ENCODE peak calls at places on chromosome 1, in nine cellular contexts. One of them, this sample, is unnamed. For H3K4me1, the result is how much of the 10 kb centered on the place peaks cover.

GRCh38 chr1:162561616-162562451 is at the start of gene UAP1:
- DNase-seq in body of pancreas: peak
- DNase-seq in lower lobe of right lung: no peak
- DNase-seq in K562: no peak
- DNase-seq in colonic mucosa: peak
- DNase-seq in fibroblast of lung: no peak
- DNase-seq in lung: no peak
- DNase-seq in psoas muscle: no peak
- DNase-seq in tibial artery: no peak
- DNase-seq in this sample: no peak

GRCh38 chr1:93774707-93775106 is 93.1 kb upstream of the BCAR3 start:
- DNase-seq in lung: no peak
- DNase-seq in body of pancreas: no peak
- DNase-seq in tibial artery: no peak
- DNase-seq in lower lobe of right lung: no peak
- DNase-seq in K562: no peak
- DNase-seq in fibroblast of lung: peak
- DNase-seq in psoas muscle: no peak
- DNase-seq in colonic mucosa: no peak
- DNase-seq in this sample: no peak

GRCh38 chr1:17232759-17233661 is 15.9 kb upstream of the PADI3 start:
- DNase-seq in colonic mucosa: peak
- DNase-seq in lower lobe of right lung: no peak
- DNase-seq in lung: no peak
- DNase-seq in psoas muscle: no peak
- DNase-seq in fibroblast of lung: peak
- DNase-seq in K562: no peak
- DNase-seq in body of pancreas: peak
- DNase-seq in tibial artery: no peak
- DNase-seq in this sample: no peak

GRCh38 chr1:57549280-57549679 is 125.4 kb upstream of the DAB1 start:
- DNase-seq in colonic mucosa: no peak
- DNase-seq in lung: no peak
- DNase-seq in lower lobe of right lung: no peak
- DNase-seq in fibroblast of lung: no peak
- DNase-seq in K562: no peak
- DNase-seq in body of pancreas: no peak
- DNase-seq in tibial artery: no peak
- DNase-seq in psoas muscle: no peak
- DNase-seq in this sample: no peak

GRCh38 chr1:210098376-210098775 is 134.2 kb upstream of the SERTAD4 start:
- DNase-seq in psoas muscle: no peak
- DNase-seq in tibial artery: no peak
- DNase-seq in K562: no peak
- DNase-seq in body of pancreas: no peak
- DNase-seq in lower lobe of right lung: no peak
- DNase-seq in lung: no peak
- DNase-seq in colonic mucosa: no peak
- DNase-seq in fibroblast of lung: peak
- DNase-seq in this sample: no peak

GRCh38 chr1:17377325-17377953 is 5.4 kb downstream of the PADI6 start:
- DNase-seq in K562: no peak
- DNase-seq in psoas muscle: no peak
- DNase-seq in tibial artery: no peak
- DNase-seq in body of pancreas: no peak
- DNase-seq in colonic mucosa: no peak
- DNase-seq in fibroblast of lung: no peak
- DNase-seq in lung: no peak
- DNase-seq in lower lobe of right lung: no peak
- DNase-seq in this sample: no peak

GRCh38 chr1:212470059-212470458 is 37.3 kb downstream of the NENF start:
- DNase-seq in lung: peak
- DNase-seq in fibroblast of lung: peak
- DNase-seq in K562: no peak
- DNase-seq in tibial artery: peak
- DNase-seq in lower lobe of right lung: no peak
- DNase-seq in body of pancreas: peak
- DNase-seq in psoas muscle: peak
- DNase-seq in colonic mucosa: peak
- DNase-seq in this sample: peak

GRCh38 chr1:214281030-214281901 is at the start of gene SMYD2:
- DNase-seq in body of pancreas: peak
- DNase-seq in K562: peak
- DNase-seq in lung: peak
- DNase-seq in lower lobe of right lung: peak
- DNase-seq in psoas muscle: peak
- DNase-seq in colonic mucosa: peak
- DNase-seq in tibial artery: peak
- DNase-seq in fibroblast of lung: peak
- DNase-seq in this sample: peak

GRCh38 chr1:54803761-54804470 is 2.8 kb upstream of the TTC22 start:
- DNase-seq in fibroblast of lung: no peak
- DNase-seq in K562: no peak
- DNase-seq in colonic mucosa: peak
- DNase-seq in body of pancreas: peak
- DNase-seq in tibial artery: peak
- DNase-seq in psoas muscle: peak
- DNase-seq in lower lobe of right lung: peak
- DNase-seq in lung: no peak
- DNase-seq in this sample: peak

GRCh38 chr1:22500476-22500875 is 48.8 kb downstream of the ZBTB40 start:
- DNase-seq in K562: no peak
- DNase-seq in lung: peak
- DNase-seq in tibial artery: peak
- DNase-seq in lower lobe of right lung: peak
- DNase-seq in fibroblast of lung: peak
- DNase-seq in psoas muscle: peak
- DNase-seq in body of pancreas: peak
- DNase-seq in colonic mucosa: peak
- DNase-seq in this sample: peak

GRCh38 chr1:32427264-32427963 is 33.2 kb upstream of the BSDC1 start:
- DNase-seq in body of pancreas: no peak
- DNase-seq in psoas muscle: no peak
- DNase-seq in colonic mucosa: no peak
- DNase-seq in fibroblast of lung: no peak
- DNase-seq in tibial artery: no peak
- DNase-seq in lung: no peak
- DNase-seq in lower lobe of right lung: no peak
- DNase-seq in K562: no peak
- DNase-seq in this sample: no peak

GRCh38 chr1:33271666-33272505 is 15.6 kb downstream of the ZNF362 start:
- DNase-seq in lung: no peak
- DNase-seq in tibial artery: no peak
- DNase-seq in K562: no peak
- DNase-seq in psoas muscle: no peak
- DNase-seq in lower lobe of right lung: no peak
- DNase-seq in body of pancreas: no peak
- DNase-seq in colonic mucosa: no peak
- DNase-seq in fibroblast of lung: no peak
- DNase-seq in this sample: no peak

GRCh38 chr1:230818411-230818810 is 49.9 kb downstream of the C1orf198 start:
- DNase-seq in lung: peak
- DNase-seq in body of pancreas: no peak
- DNase-seq in psoas muscle: no peak
- DNase-seq in lower lobe of right lung: no peak
- DNase-seq in fibroblast of lung: no peak
- DNase-seq in K562: no peak
- DNase-seq in colonic mucosa: no peak
- DNase-seq in tibial artery: no peak
- DNase-seq in this sample: no peak

GRCh38 chr1:201542166-201543045 is 3.5 kb downstream of the NAV1 start:
- DNase-seq in K562: no peak
- DNase-seq in colonic mucosa: no peak
- DNase-seq in lung: no peak
- DNase-seq in lower lobe of right lung: no peak
- DNase-seq in fibroblast of lung: peak
- DNase-seq in body of pancreas: no peak
- DNase-seq in tibial artery: no peak
- DNase-seq in psoas muscle: peak
- DNase-seq in this sample: no peak

DNA sequence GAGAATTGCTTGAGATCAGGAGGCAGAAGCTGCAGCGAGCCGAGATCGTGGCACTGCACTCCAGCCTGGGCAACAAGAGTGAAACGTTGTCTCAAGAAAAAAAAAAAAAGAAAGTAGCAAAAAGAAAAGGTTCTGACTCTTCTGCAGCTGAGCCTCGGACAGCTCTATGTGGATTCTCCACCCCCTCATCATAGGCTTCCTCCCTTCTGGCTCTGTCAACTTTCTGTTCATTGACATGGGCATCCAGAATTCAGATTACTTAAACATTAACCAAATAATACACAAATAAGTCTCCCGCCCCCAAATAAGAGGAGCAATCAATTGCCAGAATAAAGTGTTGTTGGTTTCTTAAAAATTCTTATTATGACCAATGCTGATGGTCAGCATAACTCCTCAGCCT is 10.0 kb downstream of the SUSD4 start:
- DNase-seq in colonic mucosa: no peak
- DNase-seq in lung: no peak
- DNase-seq in fibroblast of lung: no peak
- DNase-seq in body of pancreas: no peak
- DNase-seq in K562: no peak
- DNase-seq in psoas muscle: no peak
- DNase-seq in tibial artery: no peak
- DNase-seq in lower lobe of right lung: no peak
- DNase-seq in this sample: no peak
- TF ChIP-seq CTCF in colonic mucosa: no peak
- TF ChIP-seq CTCF in lung: no peak
- TF ChIP-seq CTCF in fibroblast of lung: no peak
- TF ChIP-seq CTCF in body of pancreas: no peak
- TF ChIP-seq CTCF in K562: no peak
- TF ChIP-seq CTCF in psoas muscle: no peak
- TF ChIP-seq CTCF in tibial artery: no peak
- TF ChIP-seq CTCF in lower lobe of right lung: no peak
- TF ChIP-seq CTCF in this sample: no peak

GRCh38 chr1:27569088-27569459 is 34.9 kb downstream of the AHDC1 start:
- DNase-seq in tibial artery: peak
- DNase-seq in psoas muscle: no peak
- DNase-seq in body of pancreas: peak
- DNase-seq in fibroblast of lung: no peak
- DNase-seq in colonic mucosa: no peak
- DNase-seq in lung: no peak
- DNase-seq in lower lobe of right lung: no peak
- DNase-seq in K562: no peak
- DNase-seq in this sample: no peak
- H3K4me1 ChIP-seq in tibial artery: half or more
- H3K4me1 ChIP-seq in psoas muscle: half or more
- H3K4me1 ChIP-seq in body of pancreas: half or more
- H3K4me1 ChIP-seq in fibroblast of lung: half or more
- H3K4me1 ChIP-seq in colonic mucosa: under half
- H3K4me1 ChIP-seq in lung: under half
- H3K4me1 ChIP-seq in lower lobe of right lung: half or more
- H3K4me1 ChIP-seq in K562: half or more
- H3K4me1 ChIP-seq in this sample: half or more

GRCh38 chr1:12573015-12573825 is 44.8 kb downstream of the DHRS3 start:
- DNase-seq in fibroblast of lung: no peak
- DNase-seq in K562: no peak
- DNase-seq in psoas muscle: no peak
- DNase-seq in colonic mucosa: no peak
- DNase-seq in lung: no peak
- DNase-seq in body of pancreas: no peak
- DNase-seq in lower lobe of right lung: no peak
- DNase-seq in tibial artery: no peak
- DNase-seq in this sample: no peak
- H3K27ac ChIP-seq in fibroblast of lung: no peak
- H3K27ac ChIP-seq in K562: peak
- H3K27ac ChIP-seq in psoas muscle: peak
- H3K27ac ChIP-seq in colonic mucosa: no peak
- H3K27ac ChIP-seq in lung: peak
- H3K27ac ChIP-seq in body of pancreas: no peak
- H3K27ac ChIP-seq in lower lobe of right lung: peak
- H3K27ac ChIP-seq in tibial artery: peak
- H3K27ac ChIP-seq in this sample: no peak

GRCh38 chr1:117591248-117591647 is 14.6 kb upstream of the TENT5C start:
- DNase-seq in K562: no peak
- DNase-seq in lower lobe of right lung: peak
- DNase-seq in lung: peak
- DNase-seq in psoas muscle: no peak
- DNase-seq in body of pancreas: peak
- DNase-seq in tibial artery: no peak
- DNase-seq in fibroblast of lung: no peak
- DNase-seq in colonic mucosa: peak
- DNase-seq in this sample: peak

GRCh38 chr1:117586747-117587478 is 18.9 kb upstream of the TENT5C start:
- DNase-seq in fibroblast of lung: no peak
- DNase-seq in tibial artery: no peak
- DNase-seq in lung: no peak
- DNase-seq in psoas muscle: no peak
- DNase-seq in body of pancreas: peak
- DNase-seq in lower lobe of right lung: no peak
- DNase-seq in colonic mucosa: no peak
- DNase-seq in K562: no peak
- DNase-seq in this sample: no peak

GRCh38 chr1:117590273-117590925 is 15.4 kb upstream of the TENT5C start:
- DNase-seq in lung: no peak
- DNase-seq in colonic mucosa: peak
- DNase-seq in body of pancreas: peak
- DNase-seq in fibroblast of lung: no peak
- DNase-seq in tibial artery: no peak
- DNase-seq in K562: no peak
- DNase-seq in psoas muscle: no peak
- DNase-seq in lower lobe of right lung: no peak
- DNase-seq in this sample: peak

GRCh38 chr1:117587479-117588356 is 18.1 kb upstream of the TENT5C start:
- DNase-seq in tibial artery: no peak
- DNase-seq in body of pancreas: peak
- DNase-seq in K562: peak
- DNase-seq in lower lobe of right lung: no peak
- DNase-seq in fibroblast of lung: no peak
- DNase-seq in colonic mucosa: no peak
- DNase-seq in psoas muscle: no peak
- DNase-seq in lung: no peak
- DNase-seq in this sample: no peak

DNA sequence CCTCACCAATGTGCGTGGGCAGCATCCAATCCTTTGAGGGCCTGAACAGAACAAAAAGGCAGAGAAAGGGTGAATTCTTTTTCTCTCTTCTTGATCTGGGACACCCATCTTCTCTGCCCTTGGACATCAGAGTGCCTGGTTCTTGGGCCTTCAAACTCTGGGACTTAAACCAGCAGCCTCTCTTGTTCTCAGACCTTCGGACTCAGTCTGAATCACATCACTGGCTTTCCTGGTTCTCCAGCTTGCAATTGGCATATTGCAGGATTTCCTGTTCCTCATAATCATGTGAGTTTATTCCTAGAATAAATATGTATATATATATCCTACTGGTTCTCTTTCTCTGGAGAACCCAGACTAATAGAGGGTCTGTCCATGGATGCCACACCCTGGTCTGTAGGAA is 16.3 kb upstream of the TENT5C start:
- DNase-seq in lung: no peak
- DNase-seq in colonic mucosa: peak
- DNase-seq in fibroblast of lung: no peak
- DNase-seq in body of pancreas: peak
- DNase-seq in psoas muscle: no peak
- DNase-seq in tibial artery: no peak
- DNase-seq in lower lobe of right lung: no peak
- DNase-seq in K562: no peak
- DNase-seq in this sample: no peak
- TF ChIP-seq CTCF in lung: no peak
- TF ChIP-seq CTCF in colonic mucosa: no peak
- TF ChIP-seq CTCF in fibroblast of lung: no peak
- TF ChIP-seq CTCF in body of pancreas: no peak
- TF ChIP-seq CTCF in psoas muscle: no peak
- TF ChIP-seq CTCF in tibial artery: no peak
- TF ChIP-seq CTCF in lower lobe of right lung: no peak
- TF ChIP-seq CTCF in K562: no peak
- TF ChIP-seq CTCF in this sample: no peak

GRCh38 chr1:35558374-35559316 is 1.0 kb downstream of the NCDN start:
- DNase-seq in body of pancreas: no peak
- DNase-seq in tibial artery: no peak
- DNase-seq in psoas muscle: no peak
- DNase-seq in lung: no peak
- DNase-seq in colonic mucosa: no peak
- DNase-seq in fibroblast of lung: no peak
- DNase-seq in lower lobe of right lung: no peak
- DNase-seq in K562: peak
- DNase-seq in this sample: no peak
- H3K4me1 ChIP-seq in body of pancreas: half or more
- H3K4me1 ChIP-seq in tibial artery: under half
- H3K4me1 ChIP-seq in psoas muscle: under half
- H3K4me1 ChIP-seq in lung: under half
- H3K4me1 ChIP-seq in colonic mucosa: under half
- H3K4me1 ChIP-seq in fibroblast of lung: under half
- H3K4me1 ChIP-seq in lower lobe of right lung: under half
- H3K4me1 ChIP-seq in K562: under half
- H3K4me1 ChIP-seq in this sample: half or more

This sample was measured in stomach.